ENCODE peak calls at places on chromosomes 7 and 10, in eight cellular contexts. One of them, this sample, is unnamed.

GRCh38 chr7:81488210-81488609 is 281.6 kb downstream of the HGF start:
- DNase-seq in activated naive CD8-positive, alpha-beta T cell treated with anti-CD3 and anti-CD28 coated beads, Interleukin-2, amount 10 ng/mL, durations not matched to agents 7 days and 5 days: no peak
- DNase-seq in IMR-90: peak
- DNase-seq in KBM-7: no peak
- DNase-seq in stomach: no peak
- DNase-seq in iris pigment epithelial cell: peak
- DNase-seq in substantia nigra: no peak
- DNase-seq in anterior cingulate cortex: no peak
- DNase-seq in this sample: no peak

GRCh38 chr7:108280136-108280535 is 150.0 kb upstream of the LAMB4 start:
- DNase-seq in KBM-7: no peak
- DNase-seq in substantia nigra: no peak
- DNase-seq in IMR-90: no peak
- DNase-seq in stomach: no peak
- DNase-seq in activated naive CD8-positive, alpha-beta T cell treated with anti-CD3 and anti-CD28 coated beads, Interleukin-2, amount 10 ng/mL, durations not matched to agents 7 days and 5 days: no peak
- DNase-seq in iris pigment epithelial cell: no peak
- DNase-seq in anterior cingulate cortex: no peak
- DNase-seq in this sample: no peak

GRCh38 chr7:137728426-137728825 is 118.3 kb downstream of the DGKI start:
- DNase-seq in substantia nigra: no peak
- DNase-seq in stomach: no peak
- DNase-seq in IMR-90: no peak
- DNase-seq in KBM-7: no peak
- DNase-seq in anterior cingulate cortex: no peak
- DNase-seq in activated naive CD8-positive, alpha-beta T cell treated with anti-CD3 and anti-CD28 coated beads, Interleukin-2, amount 10 ng/mL, durations not matched to agents 7 days and 5 days: no peak
- DNase-seq in iris pigment epithelial cell: no peak
- DNase-seq in this sample: no peak

GRCh38 chr10:67476201-67476600 is 219.8 kb downstream of the CTNNA3 start:
- DNase-seq in stomach: no peak
- DNase-seq in IMR-90: no peak
- DNase-seq in KBM-7: no peak
- DNase-seq in iris pigment epithelial cell: no peak
- DNase-seq in substantia nigra: no peak
- DNase-seq in anterior cingulate cortex: no peak
- DNase-seq in activated naive CD8-positive, alpha-beta T cell treated with anti-CD3 and anti-CD28 coated beads, Interleukin-2, amount 10 ng/mL, durations not matched to agents 7 days and 5 days: no peak
- DNase-seq in this sample: no peak

GRCh38 chr10:21797984-21798765 is 205.4 kb downstream of the DNAJC1 start:
- DNase-seq in activated naive CD8-positive, alpha-beta T cell treated with anti-CD3 and anti-CD28 coated beads, Interleukin-2, amount 10 ng/mL, durations not matched to agents 7 days and 5 days: no peak
- DNase-seq in stomach: no peak
- DNase-seq in iris pigment epithelial cell: no peak
- DNase-seq in anterior cingulate cortex: no peak
- DNase-seq in substantia nigra: no peak
- DNase-seq in KBM-7: no peak
- DNase-seq in IMR-90: no peak
- DNase-seq in this sample: no peak

GRCh38 chr7:4665661-4666060 is 16.4 kb upstream of the FOXK1 start:
- DNase-seq in stomach: no peak
- DNase-seq in anterior cingulate cortex: no peak
- DNase-seq in activated naive CD8-positive, alpha-beta T cell treated with anti-CD3 and anti-CD28 coated beads, Interleukin-2, amount 10 ng/mL, durations not matched to agents 7 days and 5 days: no peak
- DNase-seq in iris pigment epithelial cell: peak
- DNase-seq in IMR-90: peak
- DNase-seq in substantia nigra: no peak
- DNase-seq in KBM-7: no peak
- DNase-seq in this sample: no peak

GRCh38 chr7:80053098-80053497 is 81.5 kb upstream of the GNAI1 start:
- DNase-seq in KBM-7: no peak
- DNase-seq in stomach: no peak
- DNase-seq in activated naive CD8-positive, alpha-beta T cell treated with anti-CD3 and anti-CD28 coated beads, Interleukin-2, amount 10 ng/mL, durations not matched to agents 7 days and 5 days: no peak
- DNase-seq in substantia nigra: no peak
- DNase-seq in iris pigment epithelial cell: no peak
- DNase-seq in anterior cingulate cortex: no peak
- DNase-seq in IMR-90: no peak
- DNase-seq in this sample: no peak

GRCh38 chr10:31701546-31701945 is 227.1 kb downstream of the ARHGAP12 start:
- DNase-seq in IMR-90: no peak
- DNase-seq in stomach: no peak
- DNase-seq in KBM-7: no peak
- DNase-seq in anterior cingulate cortex: no peak
- DNase-seq in substantia nigra: no peak
- DNase-seq in activated naive CD8-positive, alpha-beta T cell treated with anti-CD3 and anti-CD28 coated beads, Interleukin-2, amount 10 ng/mL, durations not matched to agents 7 days and 5 days: no peak
- DNase-seq in iris pigment epithelial cell: no peak
- DNase-seq in this sample: no peak

GRCh38 chr10:124394583-124394982 is 24.1 kb downstream of the OAT start:
- DNase-seq in KBM-7: no peak
- DNase-seq in anterior cingulate cortex: no peak
- DNase-seq in iris pigment epithelial cell: no peak
- DNase-seq in stomach: no peak
- DNase-seq in IMR-90: no peak
- DNase-seq in activated naive CD8-positive, alpha-beta T cell treated with anti-CD3 and anti-CD28 coated beads, Interleukin-2, amount 10 ng/mL, durations not matched to agents 7 days and 5 days: no peak
- DNase-seq in substantia nigra: no peak
- DNase-seq in this sample: no peak

GRCh38 chr7:150781016-150781415 is 19.1 kb downstream of the TMEM176B start:
- DNase-seq in activated naive CD8-positive, alpha-beta T cell treated with anti-CD3 and anti-CD28 coated beads, Interleukin-2, amount 10 ng/mL, durations not matched to agents 7 days and 5 days: no peak
- DNase-seq in IMR-90: peak
- DNase-seq in KBM-7: no peak
- DNase-seq in anterior cingulate cortex: no peak
- DNase-seq in iris pigment epithelial cell: peak
- DNase-seq in substantia nigra: no peak
- DNase-seq in stomach: no peak
- DNase-seq in this sample: no peak

GRCh38 chr10:24215603-24216002 is 6.7 kb downstream of the KIAA1217 start:
- DNase-seq in KBM-7: no peak
- DNase-seq in anterior cingulate cortex: no peak
- DNase-seq in substantia nigra: no peak
- DNase-seq in IMR-90: no peak
- DNase-seq in activated naive CD8-positive, alpha-beta T cell treated with anti-CD3 and anti-CD28 coated beads, Interleukin-2, amount 10 ng/mL, durations not matched to agents 7 days and 5 days: no peak
- DNase-seq in stomach: no peak
- DNase-seq in iris pigment epithelial cell: no peak
- DNase-seq in this sample: no peak

GRCh38 chr10:100743626-100744135 is 1.7 kb upstream of the PAX2 start:
- DNase-seq in activated naive CD8-positive, alpha-beta T cell treated with anti-CD3 and anti-CD28 coated beads, Interleukin-2, amount 10 ng/mL, durations not matched to agents 7 days and 5 days: peak
- DNase-seq in KBM-7: peak
- DNase-seq in iris pigment epithelial cell: peak
- DNase-seq in anterior cingulate cortex: no peak
- DNase-seq in stomach: peak
- DNase-seq in substantia nigra: peak
- DNase-seq in IMR-90: peak
- DNase-seq in this sample: no peak

GRCh38 chr10:21969326-21970287 is 33.9 kb downstream of the DNAJC1 start:
- DNase-seq in anterior cingulate cortex: no peak
- DNase-seq in KBM-7: no peak
- DNase-seq in substantia nigra: no peak
- DNase-seq in activated naive CD8-positive, alpha-beta T cell treated with anti-CD3 and anti-CD28 coated beads, Interleukin-2, amount 10 ng/mL, durations not matched to agents 7 days and 5 days: no peak
- DNase-seq in IMR-90: peak
- DNase-seq in iris pigment epithelial cell: peak
- DNase-seq in stomach: no peak
- DNase-seq in this sample: no peak

GRCh38 chr7:55308186-55308929 is 56.8 kb upstream of the LANCL2 start:
- DNase-seq in KBM-7: no peak
- DNase-seq in activated naive CD8-positive, alpha-beta T cell treated with anti-CD3 and anti-CD28 coated beads, Interleukin-2, amount 10 ng/mL, durations not matched to agents 7 days and 5 days: no peak
- DNase-seq in IMR-90: peak
- DNase-seq in stomach: no peak
- DNase-seq in anterior cingulate cortex: no peak
- DNase-seq in substantia nigra: no peak
- DNase-seq in iris pigment epithelial cell: peak
- DNase-seq in this sample: no peak

GRCh38 chr7:154985230-154985629 is 17.7 kb downstream of the PAXIP1 start:
- DNase-seq in KBM-7: no peak
- DNase-seq in substantia nigra: no peak
- DNase-seq in activated naive CD8-positive, alpha-beta T cell treated with anti-CD3 and anti-CD28 coated beads, Interleukin-2, amount 10 ng/mL, durations not matched to agents 7 days and 5 days: no peak
- DNase-seq in iris pigment epithelial cell: no peak
- DNase-seq in stomach: no peak
- DNase-seq in IMR-90: no peak
- DNase-seq in anterior cingulate cortex: no peak
- DNase-seq in this sample: no peak

GRCh38 chr7:87599336-87599735 is 1.3 kb downstream of the ABCB1 start:
- DNase-seq in activated naive CD8-positive, alpha-beta T cell treated with anti-CD3 and anti-CD28 coated beads, Interleukin-2, amount 10 ng/mL, durations not matched to agents 7 days and 5 days: peak
- DNase-seq in anterior cingulate cortex: no peak
- DNase-seq in substantia nigra: no peak
- DNase-seq in KBM-7: peak
- DNase-seq in stomach: peak
- DNase-seq in iris pigment epithelial cell: peak
- DNase-seq in IMR-90: no peak
- DNase-seq in this sample: peak

GRCh38 chr7:151893405-151893923 is 16.5 kb upstream of the PRKAG2 start:
- DNase-seq in anterior cingulate cortex: no peak
- DNase-seq in KBM-7: no peak
- DNase-seq in activated naive CD8-positive, alpha-beta T cell treated with anti-CD3 and anti-CD28 coated beads, Interleukin-2, amount 10 ng/mL, durations not matched to agents 7 days and 5 days: no peak
- DNase-seq in IMR-90: no peak
- DNase-seq in substantia nigra: no peak
- DNase-seq in iris pigment epithelial cell: no peak
- DNase-seq in stomach: no peak
- DNase-seq in this sample: no peak

GRCh38 chr7:140230517-140230861 is 53.7 kb upstream of the KDM7A start:
- DNase-seq in substantia nigra: no peak
- DNase-seq in IMR-90: no peak
- DNase-seq in activated naive CD8-positive, alpha-beta T cell treated with anti-CD3 and anti-CD28 coated beads, Interleukin-2, amount 10 ng/mL, durations not matched to agents 7 days and 5 days: peak
- DNase-seq in anterior cingulate cortex: no peak
- DNase-seq in stomach: peak
- DNase-seq in iris pigment epithelial cell: no peak
- DNase-seq in KBM-7: no peak
- DNase-seq in this sample: peak

GRCh38 chr10:3832022-3832786 is 47.2 kb upstream of the KLF6 start:
- DNase-seq in iris pigment epithelial cell: no peak
- DNase-seq in KBM-7: no peak
- DNase-seq in stomach: no peak
- DNase-seq in anterior cingulate cortex: no peak
- DNase-seq in IMR-90: no peak
- DNase-seq in substantia nigra: no peak
- DNase-seq in activated naive CD8-positive, alpha-beta T cell treated with anti-CD3 and anti-CD28 coated beads, Interleukin-2, amount 10 ng/mL, durations not matched to agents 7 days and 5 days: no peak
- DNase-seq in this sample: no peak

GRCh38 chr10:34854147-34854601 is 39.1 kb upstream of the PARD3 start:
- DNase-seq in iris pigment epithelial cell: peak
- DNase-seq in IMR-90: peak
- DNase-seq in activated naive CD8-positive, alpha-beta T cell treated with anti-CD3 and anti-CD28 coated beads, Interleukin-2, amount 10 ng/mL, durations not matched to agents 7 days and 5 days: no peak
- DNase-seq in stomach: no peak
- DNase-seq in substantia nigra: no peak
- DNase-seq in anterior cingulate cortex: no peak
- DNase-seq in KBM-7: no peak
- DNase-seq in this sample: no peak

GRCh38 chr7:23357190-23358093 is 58.3 kb downstream of the MALSU1 start:
- DNase-seq in KBM-7: peak
- DNase-seq in IMR-90: peak
- DNase-seq in iris pigment epithelial cell: peak
- DNase-seq in anterior cingulate cortex: no peak
- DNase-seq in activated naive CD8-positive, alpha-beta T cell treated with anti-CD3 and anti-CD28 coated beads, Interleukin-2, amount 10 ng/mL, durations not matched to agents 7 days and 5 days: no peak
- DNase-seq in stomach: no peak
- DNase-seq in substantia nigra: no peak
- DNase-seq in this sample: no peak

GRCh38 chr7:27171636-27172387 is 2.3 kb downstream of the HOXA10 start:
- DNase-seq in iris pigment epithelial cell: no peak
- DNase-seq in stomach: no peak
- DNase-seq in activated naive CD8-positive, alpha-beta T cell treated with anti-CD3 and anti-CD28 coated beads, Interleukin-2, amount 10 ng/mL, durations not matched to agents 7 days and 5 days: peak
- DNase-seq in substantia nigra: no peak
- DNase-seq in IMR-90: no peak
- DNase-seq in KBM-7: peak
- DNase-seq in anterior cingulate cortex: no peak
- DNase-seq in this sample: no peak

GRCh38 chr7:112220877-112221434 is 14.5 kb downstream of the ZNF277 start:
- DNase-seq in KBM-7: no peak
- DNase-seq in stomach: no peak
- DNase-seq in IMR-90: no peak
- DNase-seq in anterior cingulate cortex: no peak
- DNase-seq in activated naive CD8-positive, alpha-beta T cell treated with anti-CD3 and anti-CD28 coated beads, Interleukin-2, amount 10 ng/mL, durations not matched to agents 7 days and 5 days: no peak
- DNase-seq in iris pigment epithelial cell: no peak
- DNase-seq in substantia nigra: no peak
- DNase-seq in this sample: no peak

GRCh38 chr10:119687192-119688032 is 36.2 kb downstream of the BAG3 start:
- DNase-seq in anterior cingulate cortex: no peak
- DNase-seq in KBM-7: no peak
- DNase-seq in activated naive CD8-positive, alpha-beta T cell treated with anti-CD3 and anti-CD28 coated beads, Interleukin-2, amount 10 ng/mL, durations not matched to agents 7 days and 5 days: no peak
- DNase-seq in substantia nigra: no peak
- DNase-seq in stomach: no peak
- DNase-seq in iris pigment epithelial cell: peak
- DNase-seq in IMR-90: no peak
- DNase-seq in this sample: no peak

GRCh38 chr10:132570771-132571564 is 33.4 kb downstream of the INPP5A start:
- DNase-seq in IMR-90: no peak
- DNase-seq in stomach: peak
- DNase-seq in anterior cingulate cortex: no peak
- DNase-seq in substantia nigra: no peak
- DNase-seq in KBM-7: no peak
- DNase-seq in iris pigment epithelial cell: no peak
- DNase-seq in activated naive CD8-positive, alpha-beta T cell treated with anti-CD3 and anti-CD28 coated beads, Interleukin-2, amount 10 ng/mL, durations not matched to agents 7 days and 5 days: no peak
- DNase-seq in this sample: no peak

GRCh38 chr7:130009848-130010688 is 41.1 kb downstream of the ZC3HC1 start:
- DNase-seq in IMR-90: peak
- DNase-seq in KBM-7: no peak
- DNase-seq in anterior cingulate cortex: no peak
- DNase-seq in substantia nigra: no peak
- DNase-seq in activated naive CD8-positive, alpha-beta T cell treated with anti-CD3 and anti-CD28 coated beads, Interleukin-2, amount 10 ng/mL, durations not matched to agents 7 days and 5 days: no peak
- DNase-seq in stomach: peak
- DNase-seq in iris pigment epithelial cell: peak
- DNase-seq in this sample: peak

GRCh38 chr7:120402801-120403200 is 129.8 kb downstream of the KCND2 start:
- DNase-seq in KBM-7: no peak
- DNase-seq in stomach: no peak
- DNase-seq in iris pigment epithelial cell: peak
- DNase-seq in activated naive CD8-positive, alpha-beta T cell treated with anti-CD3 and anti-CD28 coated beads, Interleukin-2, amount 10 ng/mL, durations not matched to agents 7 days and 5 days: no peak
- DNase-seq in substantia nigra: no peak
- DNase-seq in IMR-90: peak
- DNase-seq in anterior cingulate cortex: no peak
- DNase-seq in this sample: no peak

GRCh38 chr7:50812847-50813475 is 30.3 kb upstream of the GRB10 start:
- DNase-seq in KBM-7: no peak
- DNase-seq in anterior cingulate cortex: no peak
- DNase-seq in activated naive CD8-positive, alpha-beta T cell treated with anti-CD3 and anti-CD28 coated beads, Interleukin-2, amount 10 ng/mL, durations not matched to agents 7 days and 5 days: no peak
- DNase-seq in substantia nigra: no peak
- DNase-seq in stomach: peak
- DNase-seq in IMR-90: peak
- DNase-seq in iris pigment epithelial cell: peak
- DNase-seq in this sample: no peak

GRCh38 chr7:70215491-70215890 is 617.2 kb downstream of the AUTS2 start:
- DNase-seq in anterior cingulate cortex: no peak
- DNase-seq in stomach: no peak
- DNase-seq in substantia nigra: no peak
- DNase-seq in activated naive CD8-positive, alpha-beta T cell treated with anti-CD3 and anti-CD28 coated beads, Interleukin-2, amount 10 ng/mL, durations not matched to agents 7 days and 5 days: no peak
- DNase-seq in iris pigment epithelial cell: peak
- DNase-seq in IMR-90: no peak
- DNase-seq in KBM-7: no peak
- DNase-seq in this sample: no peak

GRCh38 chr10:73076361-73077183 is 20.1 kb downstream of the P4HA1 start:
- DNase-seq in activated naive CD8-positive, alpha-beta T cell treated with anti-CD3 and anti-CD28 coated beads, Interleukin-2, amount 10 ng/mL, durations not matched to agents 7 days and 5 days: no peak
- DNase-seq in IMR-90: peak
- DNase-seq in anterior cingulate cortex: no peak
- DNase-seq in iris pigment epithelial cell: peak
- DNase-seq in substantia nigra: peak
- DNase-seq in KBM-7: peak
- DNase-seq in stomach: peak
- DNase-seq in this sample: no peak

GRCh38 chr10:114310346-114310745 is 71.3 kb downstream of the VWA2 start:
- DNase-seq in KBM-7: no peak
- DNase-seq in iris pigment epithelial cell: no peak
- DNase-seq in IMR-90: no peak
- DNase-seq in anterior cingulate cortex: no peak
- DNase-seq in stomach: no peak
- DNase-seq in activated naive CD8-positive, alpha-beta T cell treated with anti-CD3 and anti-CD28 coated beads, Interleukin-2, amount 10 ng/mL, durations not matched to agents 7 days and 5 days: no peak
- DNase-seq in substantia nigra: no peak
- DNase-seq in this sample: no peak